ENCODE peak calls at places on chromosomes 16 and 17, in four cellular contexts. One of them, this sample, is unnamed.

GRCh38 chr16:88453621-88454314 is 688 bp downstream of the ZFPM1 start:
- DNase-seq in GM12878: no peak
- DNase-seq in HepG2: no peak
- DNase-seq in K562: peak; percentile 61
- DNase-seq in this sample: no peak

GRCh38 chr17:35314415-35315216 is 58.8 kb downstream of the SLFN11 start:
- DNase-seq in GM12878: no peak
- DNase-seq in HepG2: no peak
- DNase-seq in K562: no peak
- DNase-seq in this sample: no peak

GRCh38 chr17:81025756-81026155 is 9.2 kb upstream of the BAIAP2 start:
- DNase-seq in GM12878: no peak
- DNase-seq in HepG2: no peak
- DNase-seq in K562: no peak
- DNase-seq in this sample: no peak

GRCh38 chr17:66468241-66469087 is 166.1 kb downstream of the PRKCA start:
- DNase-seq in GM12878: peak; percentile 1
- DNase-seq in HepG2: peak; percentile 27
- DNase-seq in K562: peak; percentile 69
- DNase-seq in this sample: no peak

GRCh38 chr17:67624886-67625656 is 92.7 kb upstream of the NOL11 start:
- DNase-seq in GM12878: no peak
- DNase-seq in HepG2: no peak
- DNase-seq in K562: no peak
- DNase-seq in this sample: no peak

GRCh38 chr17:82328141-82328993 is 5.2 kb downstream of the SECTM1 start:
- DNase-seq in GM12878: no peak
- DNase-seq in HepG2: peak; percentile 87
- DNase-seq in K562: no peak
- DNase-seq in this sample: no peak

GRCh38 chr16:70715113-70715711 is 29.4 kb upstream of the MTSS2 start:
- DNase-seq in GM12878: no peak
- DNase-seq in HepG2: no peak
- DNase-seq in K562: peak; percentile 29
- DNase-seq in this sample: no peak

GRCh38 chr17:2542056-2542455 is 30.4 kb upstream of the METTL16 start:
- DNase-seq in GM12878: no peak
- DNase-seq in HepG2: no peak
- DNase-seq in K562: no peak
- DNase-seq in this sample: no peak

GRCh38 chr16:89111263-89111662 is 17.6 kb downstream of the ACSF3 start:
- DNase-seq in GM12878: no peak
- DNase-seq in HepG2: no peak
- DNase-seq in K562: no peak
- DNase-seq in this sample: no peak

GRCh38 chr16:10969615-10970014 is 25.3 kb downstream of the CLEC16A start:
- DNase-seq in GM12878: no peak
- DNase-seq in HepG2: no peak
- DNase-seq in K562: no peak
- DNase-seq in this sample: no peak

GRCh38 chr16:69890114-69890890 is 60.8 kb upstream of the CLEC18A start:
- DNase-seq in GM12878: no peak
- DNase-seq in HepG2: no peak
- DNase-seq in K562: no peak
- DNase-seq in this sample: peak; percentile 45

GRCh38 chr17:72502940-72503341 is 382.1 kb downstream of the SOX9 start:
- DNase-seq in GM12878: no peak
- DNase-seq in HepG2: no peak
- DNase-seq in K562: no peak
- DNase-seq in this sample: no peak
- TF ChIP-seq FOXK2 in GM12878: no peak
- TF ChIP-seq FOXK2 in HepG2: no peak
- TF ChIP-seq FOXK2 in K562: no peak
- TF ChIP-seq FOXK2 in this sample: no peak

GRCh38 chr17:78981010-78981888 is 1.5 kb upstream of the LGALS3BP start:
- DNase-seq in GM12878: no peak
- DNase-seq in HepG2: no peak
- DNase-seq in K562: no peak
- DNase-seq in this sample: no peak

GRCh38 chr17:78985395-78985794 is 5.7 kb upstream of the LGALS3BP start:
- DNase-seq in GM12878: no peak
- DNase-seq in HepG2: no peak
- DNase-seq in K562: no peak
- DNase-seq in this sample: no peak

GRCh38 chr17:78988152-78988551 is 8.4 kb upstream of the LGALS3BP start:
- DNase-seq in GM12878: no peak
- DNase-seq in HepG2: no peak
- DNase-seq in K562: no peak
- DNase-seq in this sample: no peak

GRCh38 chr17:78990349-78991016 is 10.8 kb upstream of the LGALS3BP start:
- DNase-seq in GM12878: no peak
- DNase-seq in HepG2: no peak
- DNase-seq in K562: no peak
- DNase-seq in this sample: no peak

DNA sequence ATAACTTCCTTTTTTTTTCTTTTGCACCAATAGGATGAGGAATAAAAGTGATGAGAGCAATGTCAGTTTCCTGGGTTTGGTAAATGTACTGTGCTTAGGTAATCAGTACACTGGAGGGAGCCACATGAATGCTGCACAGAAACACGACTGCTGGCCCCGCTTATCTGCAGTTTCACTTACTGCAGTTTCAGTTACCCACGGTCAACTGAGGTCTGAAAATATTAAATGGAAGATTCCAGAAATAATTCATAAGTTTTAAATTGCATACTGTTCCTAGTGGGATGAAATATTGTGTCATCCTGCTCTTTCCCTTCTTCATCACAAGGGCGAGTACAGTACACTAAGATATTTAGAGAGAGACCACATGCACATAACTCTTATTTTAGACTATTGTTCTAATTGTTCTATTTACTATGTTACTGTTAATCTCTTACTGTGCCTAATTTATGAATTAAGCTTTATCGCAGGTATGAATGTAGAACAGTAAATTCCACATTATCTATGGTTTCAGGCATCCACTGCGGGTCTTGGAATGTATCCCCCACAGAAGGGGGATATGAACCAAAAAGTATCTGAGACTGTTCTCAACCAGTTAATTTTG is 6.4 kb upstream of the LGALS3BP start:
- DNase-seq in GM12878: no peak
- DNase-seq in HepG2: peak; percentile 43
- DNase-seq in K562: peak; percentile 63
- DNase-seq in this sample: no peak
- TF ChIP-seq FOXK2 in GM12878: no peak
- TF ChIP-seq FOXK2 in HepG2: no peak
- TF ChIP-seq FOXK2 in K562: no peak
- TF ChIP-seq FOXK2 in this sample: no peak

GRCh38 chr17:44084131-44084538 is 13.6 kb downstream of the G6PC3 start:
- DNase-seq in GM12878: no peak
- DNase-seq in HepG2: no peak
- DNase-seq in K562: peak; percentile 52
- DNase-seq in this sample: peak; percentile 59
- TF ChIP-seq FOXK2 in GM12878: no peak
- TF ChIP-seq FOXK2 in HepG2: no peak
- TF ChIP-seq FOXK2 in K562: no peak
- TF ChIP-seq FOXK2 in this sample: no peak

GRCh38 chr16:17397499-17397891 is 73.3 kb downstream of the XYLT1 start:
- DNase-seq in GM12878: no peak
- DNase-seq in HepG2: peak; percentile 61
- DNase-seq in K562: peak; percentile 45
- DNase-seq in this sample: no peak
- TF ChIP-seq FOXK2 in GM12878: no peak
- TF ChIP-seq FOXK2 in HepG2: no peak
- TF ChIP-seq FOXK2 in K562: no peak
- TF ChIP-seq FOXK2 in this sample: no peak

GRCh38 chr17:10155334-10156081 is 42.9 kb downstream of the GAS7 start:
- DNase-seq in GM12878: no peak
- DNase-seq in HepG2: no peak
- DNase-seq in K562: no peak
- DNase-seq in this sample: no peak

GRCh38 chr17:10156579-10157488 is 41.6 kb downstream of the GAS7 start:
- DNase-seq in GM12878: peak; percentile 73
- DNase-seq in HepG2: no peak
- DNase-seq in K562: no peak
- DNase-seq in this sample: no peak

GRCh38 chr17:10149573-10150399 is 48.6 kb downstream of the GAS7 start:
- DNase-seq in GM12878: peak; percentile 68
- DNase-seq in HepG2: no peak
- DNase-seq in K562: no peak
- DNase-seq in this sample: no peak

GRCh38 chr17:10156082-10156445 is 42.3 kb downstream of the GAS7 start:
- DNase-seq in GM12878: no peak
- DNase-seq in HepG2: no peak
- DNase-seq in K562: no peak
- DNase-seq in this sample: no peak

GRCh38 chr17:10151667-10152496 is 46.5 kb downstream of the GAS7 start:
- DNase-seq in GM12878: no peak
- DNase-seq in HepG2: no peak
- DNase-seq in K562: no peak
- DNase-seq in this sample: no peak
- TF ChIP-seq FOXK2 in GM12878: no peak
- TF ChIP-seq FOXK2 in HepG2: no peak
- TF ChIP-seq FOXK2 in K562: no peak
- TF ChIP-seq FOXK2 in this sample: no peak